ENCODE peak calls at places on chromosome 9, in nine cellular contexts. F is heart left ventricle; D is HCEC 1CT; W is iPS-NIHi11; E is activated CD4-positive, alpha-beta memory T cell treated with anti-CD3 and anti-CD28 coated beads, Interleukin-2, amount 10 ng/mL, durations not matched to agents 7 days and 5 days; K is neural progenitor cell; O is CD4-positive, alpha-beta T cell; Y is H7; U is cardiac muscle cell. H is an unnamed sample.

GRCh38 chr9:113536483-113537226 is 73.1 kb downstream of the RGS3 start:
- DNase-seq in F (peak; percentile 84), D (no peak), W (no peak), E (no peak), K (peak; percentile 33), O (no peak), Y (peak; percentile 73), U (no peak), H (no peak)

GRCh38 chr9:88462191-88462590 is 72.8 kb upstream of the NXNL2 start:
- DNase-seq in F (no peak), D (peak; percentile 77), W (no peak), E (no peak), K (no peak), O (no peak), Y (no peak), U (no peak), H (no peak)

GRCh38 chr9:20340161-20340861 is 282.0 kb downstream of the MLLT3 start:
- DNase-seq in F (no peak), D (no peak), W (no peak), E (no peak), K (peak; percentile 85), O (no peak), Y (peak; percentile 22), U (no peak), H (no peak)

GRCh38 chr9:137492464-137493162 is 33.5 kb upstream of the NSMF start:
- DNase-seq in F (no peak), D (no peak), W (peak; percentile 94), E (no peak), K (no peak), O (no peak), Y (peak; percentile 99), U (no peak), H (no peak)

GRCh38 chr9:92484563-92484962 is 2.3 kb upstream of the ASPN start:
- DNase-seq in F (no peak), D (no peak), W (no peak), E (no peak), K (no peak), O (no peak), Y (no peak), U (no peak), H (no peak)

GRCh38 chr9:123099042-123099441 is 65.6 kb downstream of the GPR21 start:
- DNase-seq in F (no peak), D (no peak), W (no peak), E (no peak), K (no peak), O (no peak), Y (no peak), U (no peak), H (no peak)

GRCh38 chr9:73151653-73152382 is at the start of gene ANXA1:
- DNase-seq in F (no peak), D (peak; percentile 83), W (peak; percentile 53), E (no peak), K (no peak), O (no peak), Y (no peak), U (no peak), H (no peak)

GRCh38 chr9:14365667-14366066 is 51.7 kb upstream of the NFIB start:
- DNase-seq in F (no peak), D (no peak), W (no peak), E (no peak), K (no peak), O (no peak), Y (no peak), U (no peak), H (no peak)

GRCh38 chr9:17731308-17731707 is 152.4 kb downstream of the SH3GL2 start:
- DNase-seq in F (no peak), D (no peak), W (no peak), E (no peak), K (no peak), O (no peak), Y (no peak), U (no peak), H (no peak)

GRCh38 chr9:120944434-120945125 is 18.0 kb upstream of the TRAF1 start:
- DNase-seq in F (no peak), D (no peak), W (no peak), E (no peak), K (no peak), O (no peak), Y (no peak), U (no peak), H (no peak)